ENCODE peak calls at places on chromosome 3, in four cellular contexts. F, W, O and G are unnamed samples.
A peak's percentile ranks its signal among the peaks of the same experiment; 100 is the strongest.

GRCh38 chr3:131077904-131078303 is 51.2 kb downstream of the NEK11 start:
- DNase-seq in W (no peak), O (no peak), F (no peak), G (peak; percentile 63)

GRCh38 chr3:108780235-108780634 is 23.0 kb upstream of the RETNLB start:
- DNase-seq in O (no peak), W (no peak), F (no peak), G (no peak)

GRCh38 chr3:120025520-120025919 is 68.7 kb downstream of the GSK3B start:
- DNase-seq in W (no peak), F (no peak), O (no peak), G (no peak)

GRCh38 chr3:127856801-127857200 is 34.5 kb upstream of the MGLL start:
- DNase-seq in O (no peak), W (no peak), F (no peak), G (no peak)

GRCh38 chr3:65888980-65889706 is 149.6 kb downstream of the MAGI1 start:
- DNase-seq in O (no peak), F (no peak), W (no peak), G (no peak)

GRCh38 chr3:182325213-182325941 is 467.9 kb upstream of the ATP11B start:
- DNase-seq in O (peak; percentile 1), F (no peak), W (no peak), G (no peak)

GRCh38 chr3:100912571-100912970 is 80.7 kb downstream of the ABI3BP start:
- DNase-seq in W (no peak), F (no peak), O (no peak), G (no peak)

GRCh38 chr3:123201557-123202427 is at the start of gene SEC22A:
- DNase-seq in O (peak; percentile 89), W (peak; percentile 91), F (peak; percentile 95), G (peak; percentile 93)

GRCh38 chr3:23776352-23776891 is 29.3 kb upstream of the UBE2E1 start:
- DNase-seq in W (no peak), O (no peak), F (no peak), G (no peak)

GRCh38 chr3:56291244-56291680 is 177.0 kb downstream of the ERC2 start:
- DNase-seq in O (no peak), W (no peak), F (no peak), G (no peak)

GRCh38 chr3:156688849-156689452 is 14.6 kb downstream of the TIPARP start:
- DNase-seq in O (no peak), W (no peak), F (no peak), G (no peak)

GRCh38 chr3:195897081-195897852 is 11.1 kb downstream of the TNK2 start:
- DNase-seq in O (no peak), W (no peak), F (no peak), G (no peak)

GRCh38 chr3:89946863-89947262 is 839.4 kb downstream of the EPHA3 start:
- DNase-seq in F (no peak), W (no peak), O (no peak), G (no peak)

GRCh38 chr3:133868166-133868565 is 27.5 kb downstream of the RAB6B start:
- DNase-seq in O (no peak), W (no peak), F (no peak), G (no peak)

GRCh38 chr3:127673191-127674098 is 693 bp downstream of the ABTB1 start:
- DNase-seq in O (no peak), W (no peak), F (peak; percentile 66), G (no peak)

GRCh38 chr3:194640829-194641228 is 7.6 kb upstream of the TMEM44 start:
- DNase-seq in F (no peak), O (no peak), W (peak; percentile 46), G (peak; percentile 30)

GRCh38 chr3:19348929-19349564 is 200.7 kb downstream of the KCNH8 start:
- DNase-seq in O (no peak), W (peak; percentile 8), F (no peak), G (peak; percentile 13)

GRCh38 chr3:148101061-148101460 is 596.6 kb upstream of the AGTR1 start:
- DNase-seq in W (no peak), F (no peak), O (no peak), G (no peak)

GRCh38 chr3:170714562-170715535 is 129.0 kb upstream of the SLC7A14 start:
- DNase-seq in W (no peak), F (no peak), O (no peak), G (no peak)

GRCh38 chr3:50160561-50160983 is 5.4 kb downstream of the SEMA3F start:
- DNase-seq in W (no peak), F (no peak), O (no peak), G (no peak)

GRCh38 chr3:37492977-37493471 is 318.6 kb upstream of the LRRFIP2 start:
- DNase-seq in O (no peak), W (no peak), F (no peak), G (no peak)

GRCh38 chr3:168812234-168812633 is 716.5 kb upstream of the GOLIM4 start:
- DNase-seq in O (no peak), F (no peak), W (no peak), G (peak; percentile 78)
- TF ChIP-seq YY1 in O (no peak), F (no peak), W (no peak), G (no peak)

GRCh38 chr3:42229266-42229941 is 36.6 kb downstream of the CCK start:
- DNase-seq in F (no peak), W (no peak), O (no peak), G (no peak)

GRCh38 chr3:42226470-42227425 is 39.2 kb downstream of the CCK start:
- DNase-seq in W (no peak), O (no peak), F (no peak), G (no peak)

GRCh38 chr3:42228796-42229195 is 37.2 kb downstream of the CCK start:
- DNase-seq in O (no peak), W (peak; percentile 20), F (no peak), G (no peak)

GRCh38 chr3:42230860-42231259 is 35.1 kb downstream of the CCK start:
- DNase-seq in F (no peak), W (no peak), O (no peak), G (no peak)

GRCh38 chr3:42229942-42230688 is 35.9 kb downstream of the CCK start:
- DNase-seq in W (peak; percentile 50), F (no peak), O (no peak), G (peak; percentile 51)
- TF ChIP-seq SUZ12 in W (no peak), F (no peak), O (no peak), G (no peak)

GRCh38 chr3:58214484-58215316 is 3.9 kb upstream of the DNASE1L3 start:
- DNase-seq in F (no peak), W (no peak), O (peak; percentile 96), G (no peak)
- TF ChIP-seq ZNF274 in F (no peak), W (no peak), O (no peak), G (no peak)

GRCh38 chr3:139258276-139258675 is 85.5 kb upstream of the MRPS22 start:
- DNase-seq in F (peak; percentile 8), O (no peak), W (no peak), G (no peak)
- TF ChIP-seq YY1 in F (no peak), O (no peak), W (no peak), G (no peak)

GRCh38 chr3:159273608-159274007 is 471.8 kb downstream of the MFSD1 start:
- DNase-seq in W (peak; percentile 6), F (peak; percentile 69), O (no peak), G (peak; percentile 58)
- TF ChIP-seq SUZ12 in W (no peak), F (no peak), O (no peak), G (no peak)

GRCh38 chr3:71978150-71978721 is 193.3 kb upstream of the PROK2 start:
- DNase-seq in O (peak; percentile 81), F (no peak), W (no peak), G (no peak)
- TF ChIP-seq ZNF274 in O (no peak), F (no peak), W (no peak), G (no peak)

GRCh38 chr3:176577462-176577861 is 619.8 kb downstream of the TBL1XR1 start:
- DNase-seq in W (no peak), O (no peak), F (no peak), G (no peak)

GRCh38 chr3:176570992-176571391 is 626.3 kb downstream of the TBL1XR1 start:
- DNase-seq in O (no peak), W (no peak), F (no peak), G (no peak)

GRCh38 chr3:176579741-176580185 is 617.5 kb downstream of the TBL1XR1 start:
- DNase-seq in O (no peak), W (no peak), F (no peak), G (no peak)

GRCh38 chr3:176578316-176578715 is 619.0 kb downstream of the TBL1XR1 start:
- DNase-seq in F (no peak), W (no peak), O (no peak), G (no peak)

DNA sequence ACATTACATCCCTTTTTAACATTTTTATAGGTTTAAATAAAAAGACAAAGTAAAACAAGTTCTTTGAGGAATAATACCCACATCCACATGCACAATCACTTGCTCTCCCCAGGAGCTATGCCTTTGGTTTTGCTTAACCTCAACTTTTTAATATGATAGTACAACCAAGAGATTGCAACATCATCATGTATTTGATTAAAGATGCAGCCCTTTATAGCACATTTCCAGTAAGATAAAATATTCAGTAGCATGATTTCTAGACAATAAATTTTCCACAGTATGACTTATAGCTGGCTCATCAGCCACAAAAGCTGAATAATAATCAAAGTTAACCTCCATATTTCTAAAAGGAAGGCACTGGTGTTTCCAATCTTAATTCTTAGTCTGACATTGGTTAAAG is 622.5 kb downstream of the TBL1XR1 start:
- DNase-seq in F (no peak), O (no peak), W (no peak), G (no peak)
- TF ChIP-seq YY1 in F (no peak), O (no peak), W (no peak), G (no peak)